ENCODE peak calls at places on chromosomes 3 and 15, in four cellular contexts. I is mesendoderm, W is IMR-90, Z is H1. L is an unnamed sample.

GRCh38 chr3:50245831-50246516 is 10.0 kb downstream of the GNAI2 start:
- DNase-seq in I (peak), W (peak), Z (peak), L (peak)

GRCh38 chr15:78991879-78992278 is 47.0 kb upstream of the CTSH start:
- DNase-seq in I (no peak), W (no peak), Z (no peak), L (no peak)

GRCh38 chr3:179071161-179071568 is 444 bp downstream of the ZMAT3 start:
- DNase-seq in I (peak), W (peak), Z (no peak), L (no peak)

GRCh38 chr3:119175869-119176756 is 2.7 kb downstream of the UPK1B start:
- DNase-seq in I (no peak), W (peak), Z (no peak), L (no peak)

GRCh38 chr3:69787436-69788168 is 48.3 kb downstream of the MITF start:
- DNase-seq in I (peak), W (peak), Z (no peak), L (no peak)

GRCh38 chr3:129348734-129349133 is 70.1 kb downstream of the HMCES start:
- DNase-seq in I (no peak), W (no peak), Z (no peak), L (no peak)

GRCh38 chr3:128242818-128243601 is 89.7 kb downstream of the EEFSEC start:
- DNase-seq in I (no peak), W (peak), Z (peak), L (no peak)

GRCh38 chr3:65402597-65402996 is 636.1 kb downstream of the MAGI1 start:
- DNase-seq in I (peak), W (peak), Z (no peak), L (no peak)

GRCh38 chr15:31221936-31222515 is 104.6 kb upstream of the KLF13 start:
- DNase-seq in I (peak), W (no peak), Z (no peak), L (peak)

GRCh38 chr3:94132777-94133176 is 69.9 kb downstream of the NSUN3 start:
- DNase-seq in I (no peak), W (no peak), Z (no peak), L (no peak)

GRCh38 chr15:25801586-25802284 is 61.4 kb downstream of the ATP10A start:
- DNase-seq in I (no peak), W (no peak), Z (peak), L (peak)

GRCh38 chr3:188434594-188434993 is 280.6 kb downstream of the LPP start:
- DNase-seq in I (no peak), W (peak), Z (no peak), L (no peak)

GRCh38 chr3:124467980-124468902 is 262.0 kb upstream of the UMPS start:
- DNase-seq in I (peak), W (peak), Z (peak), L (peak)

GRCh38 chr3:38001456-38002081 is 11.0 kb downstream of the VILL start:
- DNase-seq in I (peak), W (no peak), Z (peak), L (peak)

GRCh38 chr15:24955549-24955929 is 752 bp downstream of the SNRPN start:
- DNase-seq in I (no peak), W (no peak), Z (peak), L (no peak)

GRCh38 chr3:109532257-109533216 is 195.2 kb upstream of the DPPA4 start:
- DNase-seq in I (peak), W (peak), Z (peak), L (peak)

GRCh38 chr3:46576899-46577298 is 10.8 kb upstream of the LRRC2 start:
- DNase-seq in I (peak), W (no peak), Z (peak), L (peak)
- H4K8ac ChIP-seq in I (peak), W (no peak), Z (no peak), L (no peak)

GRCh38 chr15:61687124-61687523 is 373.1 kb downstream of the VPS13C start:
- DNase-seq in I (no peak), W (no peak), Z (no peak), L (no peak)

GRCh38 chr15:61685513-61685912 is 374.7 kb downstream of the VPS13C start:
- DNase-seq in I (no peak), W (no peak), Z (no peak), L (no peak)

GRCh38 chr15:61687651-61688050 is 372.6 kb downstream of the VPS13C start:
- DNase-seq in I (no peak), W (no peak), Z (no peak), L (no peak)

GRCh38 chr15:61684749-61685467 is 375.3 kb downstream of the VPS13C start:
- DNase-seq in I (no peak), W (no peak), Z (no peak), L (no peak)

GRCh38 chr15:61685971-61686370 is 374.3 kb downstream of the VPS13C start:
- DNase-seq in I (no peak), W (no peak), Z (no peak), L (no peak)
- H4K5ac ChIP-seq in I (no peak), W (no peak), Z (no peak), L (no peak)

DNA sequence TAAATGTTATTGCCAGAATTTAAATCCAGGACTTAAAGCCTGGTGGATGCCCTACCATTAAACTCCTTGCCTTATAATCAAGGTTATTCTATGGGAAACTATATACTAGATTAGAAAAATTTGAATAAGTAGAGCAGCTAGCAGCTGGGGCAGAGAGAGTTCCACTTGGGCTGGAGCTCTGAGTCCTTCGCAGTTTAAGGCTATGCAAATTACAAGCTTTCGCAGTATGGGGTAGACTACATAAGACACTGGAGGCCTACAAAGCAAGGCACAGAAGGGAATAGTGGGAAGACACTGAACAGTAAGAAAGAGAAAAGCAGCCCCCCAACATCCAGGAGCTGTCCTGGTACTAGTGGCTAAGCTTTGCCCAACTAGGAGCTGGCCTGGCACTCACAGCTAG is 52.5 kb downstream of the TM4SF18 start:
- DNase-seq in I (no peak), W (no peak), Z (no peak), L (no peak)
- H2BK15ac ChIP-seq in I (no peak), W (no peak), Z (no peak), L (no peak)

GRCh38 chr3:45253316-45253715 is 27.2 kb upstream of the TMEM158 start:
- DNase-seq in I (no peak), W (peak), Z (no peak), L (no peak)
- H4K8ac ChIP-seq in I (no peak), W (peak), Z (no peak), L (no peak)

DNA sequence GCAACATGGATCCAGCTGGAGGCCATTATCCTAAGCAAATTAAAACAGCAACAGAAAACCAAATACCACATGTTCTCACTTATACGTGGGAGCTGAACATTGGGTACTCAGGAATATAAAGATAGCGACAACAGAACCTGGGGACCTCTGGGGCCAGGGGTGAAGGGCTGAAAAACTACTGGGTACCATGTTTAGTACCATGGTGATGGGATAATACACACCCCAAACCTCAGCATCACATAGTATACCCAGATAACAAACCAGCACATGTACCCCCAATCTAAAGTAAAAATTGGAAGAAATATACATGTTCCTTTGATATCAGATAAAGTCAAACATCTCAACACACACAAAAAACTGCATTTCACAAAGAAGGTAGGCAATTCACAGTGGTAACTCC is 876.2 kb downstream of the TBL1XR1 start:
- DNase-seq in I (no peak), W (no peak), Z (no peak), L (no peak)
- H4K5ac ChIP-seq in I (no peak), W (no peak), Z (peak), L (no peak)

GRCh38 chr3:52191663-52192062 is 6.3 kb upstream of the ALAS1 start:
- DNase-seq in I (no peak), W (no peak), Z (no peak), L (no peak)
- H2BK15ac ChIP-seq in I (no peak), W (no peak), Z (peak), L (no peak)

GRCh38 chr3:115127208-115127607 is 19.9 kb downstream of the ZBTB20 start:
- DNase-seq in I (no peak), W (no peak), Z (no peak), L (no peak)
- H4K8ac ChIP-seq in I (no peak), W (no peak), Z (no peak), L (no peak)

GRCh38 chr3:136505676-136506075 is 246.5 kb downstream of the STAG1 start:
- DNase-seq in I (no peak), W (no peak), Z (no peak), L (no peak)
- H4K5ac ChIP-seq in I (no peak), W (peak), Z (no peak), L (no peak)

DNA sequence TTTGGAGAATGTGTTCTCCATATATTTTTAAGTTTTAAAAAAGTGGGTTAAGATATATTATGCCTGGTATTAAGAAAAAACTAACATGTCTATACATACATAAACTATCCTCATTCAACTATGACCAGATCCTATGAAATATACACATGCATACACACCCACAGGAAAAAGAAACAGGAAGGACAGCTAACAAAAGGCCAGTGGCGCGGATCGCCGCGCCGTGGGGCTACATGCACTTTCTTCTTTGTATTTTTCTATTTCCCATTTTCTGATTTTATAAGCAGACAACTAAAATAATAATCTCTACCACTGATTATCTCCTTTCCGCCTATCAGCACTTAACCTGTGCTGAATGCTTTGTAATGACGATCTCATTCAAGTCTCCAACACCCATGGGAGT is 160.1 kb downstream of the OR4M2 start:
- DNase-seq in I (no peak), W (no peak), Z (no peak), L (no peak)
- H2BK15ac ChIP-seq in I (no peak), W (no peak), Z (no peak), L (no peak)

L was measured in H9.